ENCODE peak calls at places on chromosomes 3 and 15, in nine cellular contexts. J, M, X, Z, O, V, T, B and N are unnamed samples.

GRCh38 chr3:48016336-48016973 is at the start of gene MAP4:
- DNase-seq in J (no peak), M (no peak), X (no peak), Z (no peak), O (peak), V (no peak), T (no peak), B (no peak), N (peak)

GRCh38 chr15:27937873-27938272 is 161.2 kb downstream of the OCA2 start:
- DNase-seq in J (no peak), M (no peak), X (no peak), Z (no peak), O (no peak), V (no peak), T (no peak), B (no peak), N (no peak)

GRCh38 chr3:55541016-55541415 is 53.9 kb upstream of the WNT5A start:
- DNase-seq in J (no peak), M (no peak), X (no peak), Z (no peak), O (no peak), V (no peak), T (no peak), B (no peak), N (no peak)

GRCh38 chr3:146382386-146382785 is 87.0 kb downstream of the PLSCR2 start:
- DNase-seq in J (no peak), M (no peak), X (no peak), Z (no peak), O (peak), V (no peak), T (no peak), B (no peak), N (no peak)

GRCh38 chr15:79436037-79436780 is 4.1 kb downstream of the MINAR1 start:
- DNase-seq in J (peak), M (no peak), X (no peak), Z (no peak), O (no peak), V (no peak), T (no peak), B (no peak), N (no peak)

GRCh38 chr3:33940736-33941135 is 142.3 kb downstream of the PDCD6IP start:
- DNase-seq in J (no peak), M (no peak), X (peak), Z (no peak), O (no peak), V (no peak), T (no peak), B (no peak), N (no peak)

GRCh38 chr3:52086939-52087675 is 30.7 kb upstream of the DUSP7 start:
- DNase-seq in J (no peak), M (no peak), X (no peak), Z (no peak), O (no peak), V (peak), T (no peak), B (no peak), N (no peak)

GRCh38 chr3:17355591-17355990 is 386.8 kb downstream of the TBC1D5 start:
- DNase-seq in J (no peak), M (no peak), X (no peak), Z (no peak), O (no peak), V (no peak), T (no peak), B (no peak), N (no peak)

GRCh38 chr15:58066042-58066867 is 744 bp upstream of the ALDH1A2 start:
- DNase-seq in J (no peak), M (no peak), X (peak), Z (no peak), O (no peak), V (peak), T (peak), B (peak), N (no peak)

GRCh38 chr3:135412475-135412874 is 553.1 kb upstream of the PPP2R3A start:
- DNase-seq in J (no peak), M (no peak), X (no peak), Z (no peak), O (no peak), V (no peak), T (no peak), B (no peak), N (peak)

GRCh38 chr15:90376789-90377188 is 11.3 kb upstream of the IQGAP1 start:
- DNase-seq in J (no peak), M (peak), X (no peak), Z (peak), O (no peak), V (no peak), T (no peak), B (peak), N (no peak)

GRCh38 chr3:148582126-148582525 is 115.6 kb upstream of the AGTR1 start:
- DNase-seq in J (no peak), M (no peak), X (no peak), Z (no peak), O (no peak), V (no peak), T (no peak), B (no peak), N (peak)